ENCODE peak calls at places on chromosomes 3 and 15, in seven cellular contexts. A, E, T, R, B, I and Y are unnamed samples.
A peak's percentile ranks its signal among the peaks of the same experiment; 100 is the strongest.

GRCh38 chr15:60272623-60273022 is 125.2 kb downstream of the ANXA2 start:
- DNase-seq in A (no peak), E (no peak), T (no peak), R (no peak), B (no peak), I (peak; percentile 9), Y (no peak)

GRCh38 chr3:83035704-83036010 is 1274.2 kb upstream of the GBE1 start:
- DNase-seq in A (no peak), E (no peak), T (no peak), R (no peak), B (no peak), I (no peak), Y (no peak)

GRCh38 chr3:31079691-31080090 is 185.2 kb upstream of the GADL1 start:
- DNase-seq in A (no peak), E (no peak), T (no peak), R (no peak), B (no peak), I (no peak), Y (no peak)

GRCh38 chr3:195911946-195912270 is 3.6 kb upstream of the TNK2 start:
- DNase-seq in A (peak; percentile 72), E (no peak), T (no peak), R (no peak), B (no peak), I (no peak), Y (no peak)

GRCh38 chr3:46065751-46066256 is 38.5 kb upstream of the XCR1 start:
- DNase-seq in A (no peak), E (no peak), T (no peak), R (no peak), B (no peak), I (no peak), Y (no peak)

GRCh38 chr3:134877788-134878187 is 82.7 kb downstream of the EPHB1 start:
- DNase-seq in A (no peak), E (no peak), T (no peak), R (no peak), B (no peak), I (no peak), Y (peak; percentile 51)

GRCh38 chr3:179421500-179421899 is 29.8 kb downstream of the GNB4 start:
- DNase-seq in A (no peak), E (peak; percentile 69), T (peak; percentile 16), R (no peak), B (peak; percentile 7), I (no peak), Y (no peak)

GRCh38 chr15:40956543-40956982 is 3.3 kb downstream of the CHAC1 start:
- DNase-seq in A (no peak), E (no peak), T (no peak), R (no peak), B (no peak), I (no peak), Y (no peak)

GRCh38 chr15:75677601-75678323 is 30.1 kb downstream of the SNX33 start:
- DNase-seq in A (no peak), E (no peak), T (no peak), R (no peak), B (no peak), I (no peak), Y (no peak)

GRCh38 chr3:107432013-107432515 is 54.8 kb downstream of the CCDC54 start:
- DNase-seq in A (no peak), E (peak; percentile 21), T (no peak), R (no peak), B (peak; percentile 53), I (no peak), Y (peak; percentile 34)

GRCh38 chr15:40844543-40844981 is 714 bp downstream of the SPINT1 start:
- DNase-seq in A (no peak), E (no peak), T (no peak), R (no peak), B (peak; percentile 8), I (no peak), Y (peak; percentile 43)

GRCh38 chr3:12730511-12731234 is 28.4 kb downstream of the TMEM40 start:
- DNase-seq in A (no peak), E (no peak), T (no peak), R (no peak), B (no peak), I (no peak), Y (no peak)

GRCh38 chr15:39795486-39795885 is 12.8 kb upstream of the FSIP1 start:
- DNase-seq in A (no peak), E (no peak), T (no peak), R (no peak), B (no peak), I (no peak), Y (no peak)

GRCh38 chr3:58079773-58080172 is 71.6 kb downstream of the FLNB start:
- DNase-seq in A (no peak), E (no peak), T (no peak), R (no peak), B (no peak), I (no peak), Y (no peak)

GRCh38 chr3:185029071-185029470 is 123.8 kb downstream of the C3orf70 start:
- DNase-seq in A (no peak), E (no peak), T (no peak), R (no peak), B (no peak), I (no peak), Y (no peak)

GRCh38 chr3:192064959-192065358 is 604.0 kb downstream of the PYDC2 start:
- DNase-seq in A (no peak), E (no peak), T (no peak), R (no peak), B (no peak), I (no peak), Y (no peak)

GRCh38 chr15:28185148-28185895 is 86.2 kb upstream of the OCA2 start:
- DNase-seq in A (no peak), E (no peak), T (no peak), R (no peak), B (no peak), I (no peak), Y (no peak)

GRCh38 chr3:32143849-32144757 is 37.7 kb downstream of the GPD1L start:
- DNase-seq in A (peak; percentile 68), E (peak; percentile 95), T (peak; percentile 84), R (peak; percentile 62), B (peak; percentile 16), I (peak; percentile 73), Y (peak; percentile 45)

GRCh38 chr3:185687479-185687878 is 101.4 kb downstream of the SENP2 start:
- DNase-seq in A (no peak), E (no peak), T (peak; percentile 32), R (no peak), B (no peak), I (no peak), Y (no peak)

GRCh38 chr3:182989566-182989965 is 9.2 kb upstream of the DCUN1D1 start:
- DNase-seq in A (no peak), E (no peak), T (no peak), R (no peak), B (no peak), I (no peak), Y (peak; percentile 46)

GRCh38 chr3:123385981-123386380 is 62.9 kb downstream of the ADCY5 start:
- DNase-seq in A (peak; percentile 65), E (peak; percentile 27), T (no peak), R (no peak), B (no peak), I (no peak), Y (no peak)

GRCh38 chr3:128473737-128474136 is 7.0 kb upstream of the DNAJB8 start:
- DNase-seq in A (no peak), E (no peak), T (no peak), R (no peak), B (no peak), I (no peak), Y (no peak)

GRCh38 chr15:38509152-38509551 is 55.2 kb downstream of the FAM98B start:
- DNase-seq in A (no peak), E (no peak), T (no peak), R (no peak), B (no peak), I (no peak), Y (no peak)

GRCh38 chr15:33584797-33585196 is 274.0 kb downstream of the RYR3 start:
- DNase-seq in A (no peak), E (peak; percentile 75), T (no peak), R (no peak), B (no peak), I (no peak), Y (no peak)